ENCODE peak calls at places on chromosomes 11 and 22, in five cellular contexts. One of them, this sample, is unnamed.

GRCh38 chr22:24867327-24868022 is 61.5 kb downstream of the SGSM1 start:
- DNase-seq in psoas muscle: no peak
- DNase-seq in Caco-2: no peak
- DNase-seq in activated gamma-delta T cell treated with Interleukin-2 at 50 U/mL for 16 hours: no peak
- DNase-seq in endothelial cell: no peak
- DNase-seq in this sample: no peak

GRCh38 chr11:1877211-1878133 is 14.2 kb downstream of the PRR33 start:
- DNase-seq in psoas muscle: peak; percentile 62
- DNase-seq in Caco-2: no peak
- DNase-seq in activated gamma-delta T cell treated with Interleukin-2 at 50 U/mL for 16 hours: peak; percentile 2
- DNase-seq in endothelial cell: no peak
- DNase-seq in this sample: no peak

GRCh38 chr11:129287920-129288319 is 87.7 kb upstream of the BARX2 start:
- DNase-seq in psoas muscle: no peak
- DNase-seq in Caco-2: peak; percentile 60
- DNase-seq in activated gamma-delta T cell treated with Interleukin-2 at 50 U/mL for 16 hours: no peak
- DNase-seq in endothelial cell: no peak
- DNase-seq in this sample: no peak

GRCh38 chr11:31045335-31045734 is 324.2 kb downstream of the DCDC1 start:
- DNase-seq in psoas muscle: no peak
- DNase-seq in Caco-2: peak; percentile 9
- DNase-seq in activated gamma-delta T cell treated with Interleukin-2 at 50 U/mL for 16 hours: no peak
- DNase-seq in endothelial cell: no peak
- DNase-seq in this sample: no peak

GRCh38 chr11:128643661-128644060 is 50.2 kb upstream of the FLI1 start:
- DNase-seq in psoas muscle: no peak
- DNase-seq in Caco-2: peak; percentile 27
- DNase-seq in activated gamma-delta T cell treated with Interleukin-2 at 50 U/mL for 16 hours: no peak
- DNase-seq in endothelial cell: no peak
- DNase-seq in this sample: no peak

GRCh38 chr22:21791635-21792625 is 56.3 kb upstream of the YPEL1 start:
- DNase-seq in psoas muscle: no peak
- DNase-seq in Caco-2: no peak
- DNase-seq in activated gamma-delta T cell treated with Interleukin-2 at 50 U/mL for 16 hours: no peak
- DNase-seq in endothelial cell: no peak
- DNase-seq in this sample: peak; percentile 37

GRCh38 chr11:62012451-62013265 is 45.2 kb upstream of the FTH1 start:
- DNase-seq in psoas muscle: no peak
- DNase-seq in Caco-2: no peak
- DNase-seq in activated gamma-delta T cell treated with Interleukin-2 at 50 U/mL for 16 hours: no peak
- DNase-seq in endothelial cell: no peak
- DNase-seq in this sample: no peak

GRCh38 chr11:116078101-116078561 is 573.9 kb upstream of the CADM1 start:
- DNase-seq in psoas muscle: no peak
- DNase-seq in Caco-2: no peak
- DNase-seq in activated gamma-delta T cell treated with Interleukin-2 at 50 U/mL for 16 hours: no peak
- DNase-seq in endothelial cell: peak; percentile 38
- DNase-seq in this sample: no peak

GRCh38 chr11:64859542-64860414 is 15.3 kb upstream of the CDC42BPG start:
- DNase-seq in psoas muscle: no peak
- DNase-seq in Caco-2: no peak
- DNase-seq in activated gamma-delta T cell treated with Interleukin-2 at 50 U/mL for 16 hours: peak; percentile 58
- DNase-seq in endothelial cell: no peak
- DNase-seq in this sample: peak; percentile 68

GRCh38 chr22:41074061-41074460 is 18.3 kb upstream of the EP300 start:
- DNase-seq in psoas muscle: no peak
- DNase-seq in Caco-2: no peak
- DNase-seq in activated gamma-delta T cell treated with Interleukin-2 at 50 U/mL for 16 hours: no peak
- DNase-seq in endothelial cell: no peak
- DNase-seq in this sample: no peak

GRCh38 chr22:21028277-21029251 is 3.8 kb downstream of the SLC7A4 start:
- DNase-seq in psoas muscle: no peak
- DNase-seq in Caco-2: no peak
- DNase-seq in activated gamma-delta T cell treated with Interleukin-2 at 50 U/mL for 16 hours: no peak
- DNase-seq in endothelial cell: no peak
- DNase-seq in this sample: no peak

GRCh38 chr11:63813563-63814382 is 517 bp downstream of the SPINDOC start:
- DNase-seq in psoas muscle: peak; percentile 47
- DNase-seq in Caco-2: peak; percentile 53
- DNase-seq in activated gamma-delta T cell treated with Interleukin-2 at 50 U/mL for 16 hours: peak; percentile 22
- DNase-seq in endothelial cell: peak; percentile 57
- DNase-seq in this sample: no peak

GRCh38 chr11:111793863-111794262 is 27.7 kb upstream of the PPP2R1B start:
- DNase-seq in psoas muscle: peak; percentile 41
- DNase-seq in Caco-2: no peak
- DNase-seq in activated gamma-delta T cell treated with Interleukin-2 at 50 U/mL for 16 hours: no peak
- DNase-seq in endothelial cell: no peak
- DNase-seq in this sample: no peak